ENCODE peak calls at places on chromosomes 11 and 22, in six cellular contexts. W is H54, R is EL, B is mucosa of descending colon, S is HFF-Myc, E is HT1080. O is an unnamed sample.

GRCh38 chr11:16956538-16957153 is 57.6 kb downstream of the PLEKHA7 start:
- DNase-seq in S (no peak), E (no peak), B (no peak), W (no peak), R (no peak), O (no peak)

GRCh38 chr22:37026325-37026724 is 6.8 kb downstream of the MPST start:
- DNase-seq in S (no peak), E (no peak), B (peak), W (no peak), R (no peak), O (no peak)

GRCh38 chr11:3904228-3904627 is 48.8 kb downstream of the STIM1 start:
- DNase-seq in B (no peak), E (no peak), W (no peak), S (no peak), R (no peak), O (no peak)

GRCh38 chr22:32964411-32965057 is 93.6 kb downstream of the SYN3 start:
- DNase-seq in E (no peak), S (no peak), R (no peak), B (no peak), W (no peak), O (no peak)

GRCh38 chr11:4960877-4961276 is 5.4 kb upstream of the OR51A2 start:
- DNase-seq in W (no peak), E (peak), S (no peak), R (no peak), B (no peak), O (no peak)

GRCh38 chr11:133821776-133822175 is 23.5 kb downstream of the SPATA19 start:
- DNase-seq in S (no peak), R (no peak), B (no peak), E (peak), W (peak), O (no peak)

GRCh38 chr22:37012262-37012904 is 6.9 kb downstream of the TST start:
- DNase-seq in W (no peak), E (no peak), B (peak), R (no peak), S (no peak), O (no peak)

GRCh38 chr11:85779956-85780640 is 30.8 kb downstream of the SYTL2 start:
- DNase-seq in B (no peak), W (no peak), R (peak), E (no peak), S (no peak), O (no peak)

GRCh38 chr11:73265853-73266643 is 6.1 kb upstream of the P2RY6 start:
- DNase-seq in W (no peak), B (no peak), S (no peak), E (no peak), R (no peak), O (no peak)

O was measured in AG09309.